ENCODE peak calls at places on chromosomes 5 and 9, in seven cellular contexts. W is heart left ventricle, H is tibial artery, I is left ventricle myocardium inferior, K is SK-N-SH, Q is fibroblast of lung, Z is thyroid gland. R is an unnamed sample.

GRCh38 chr9:110217656-110218099 is 9.7 kb upstream of the C9orf152 start:
- DNase-seq in Z (no peak), Q (peak; percentile 43), H (no peak), W (no peak), K (peak; percentile 35), I (no peak), R (peak; percentile 62)

GRCh38 chr9:98037362-98037761 is 19.2 kb upstream of the NANS start:
- DNase-seq in Q (peak; percentile 20), I (peak; percentile 41), H (no peak), W (peak; percentile 67), Z (peak; percentile 55), K (no peak), R (no peak)

GRCh38 chr5:124157320-124157719 is 589.1 kb downstream of the ZNF608 start:
- DNase-seq in H (no peak), W (no peak), I (no peak), Z (no peak), Q (no peak), K (no peak), R (no peak)

GRCh38 chr5:32390819-32391591 is 53.5 kb downstream of the ZFR start:
- DNase-seq in Z (no peak), I (no peak), Q (peak; percentile 89), K (no peak), W (no peak), H (no peak), R (peak; percentile 59)

GRCh38 chr9:99162759-99163364 is 57.9 kb downstream of the TGFBR1 start:
- DNase-seq in K (peak; percentile 45), W (no peak), Z (no peak), I (no peak), Q (peak; percentile 20), H (no peak), R (peak; percentile 52)

GRCh38 chr9:123861086-123861707 is 68.7 kb downstream of the DENND1A start:
- DNase-seq in Z (no peak), K (no peak), I (no peak), W (no peak), Q (no peak), H (no peak), R (no peak)

GRCh38 chr9:23551929-23552707 is 273.9 kb downstream of the ELAVL2 start:
- DNase-seq in H (no peak), W (no peak), K (no peak), Q (no peak), I (no peak), Z (no peak), R (no peak)

GRCh38 chr5:50352390-50352789 is 88.7 kb downstream of the EMB start:
- DNase-seq in Q (no peak), Z (no peak), K (no peak), W (no peak), H (no peak), I (no peak), R (no peak)

GRCh38 chr5:154058055-154059038 is 19.6 kb downstream of the MFAP3 start:
- DNase-seq in W (no peak), Q (peak; percentile 74), H (no peak), K (no peak), Z (no peak), I (no peak), R (no peak)

GRCh38 chr9:89969881-89970639 is 365.2 kb downstream of the GADD45G start:
- DNase-seq in Q (no peak), Z (peak; percentile 68), H (no peak), K (no peak), I (no peak), W (no peak), R (no peak)

GRCh38 chr5:176415240-176416122 is 858 bp downstream of the CLTB start:
- DNase-seq in I (no peak), K (peak; percentile 70), W (peak; percentile 48), H (no peak), Q (peak; percentile 63), Z (peak; percentile 37), R (peak; percentile 65)

GRCh38 chr9:3716415-3716814 is 190.6 kb upstream of the RFX3 start:
- DNase-seq in K (no peak), Q (no peak), H (no peak), Z (no peak), I (no peak), W (no peak), R (no peak)

GRCh38 chr9:33765411-33765810 is 29.9 kb upstream of the PRSS3 start:
- DNase-seq in Z (no peak), H (no peak), Q (peak; percentile 60), K (no peak), I (no peak), W (no peak), R (no peak)

GRCh38 chr9:14317667-14318255 is 3.8 kb upstream of the NFIB start:
- DNase-seq in H (no peak), Q (no peak), W (no peak), Z (no peak), I (no peak), K (no peak), R (no peak)

GRCh38 chr5:11809407-11809806 is 94.8 kb downstream of the CTNND2 start:
- DNase-seq in K (no peak), H (no peak), I (no peak), Q (no peak), Z (no peak), W (no peak), R (no peak)

GRCh38 chr5:110925398-110925797 is 146.1 kb upstream of the TSLP start:
- DNase-seq in Q (peak; percentile 52), H (no peak), W (no peak), K (no peak), I (no peak), Z (no peak), R (no peak)

GRCh38 chr5:15774632-15775031 is 274.7 kb downstream of the FBXL7 start:
- DNase-seq in K (no peak), Z (no peak), H (no peak), I (no peak), W (no peak), Q (no peak), R (no peak)

GRCh38 chr9:134670851-134671281 is 29.3 kb downstream of the COL5A1 start:
- DNase-seq in W (no peak), K (no peak), Z (no peak), Q (peak; percentile 51), H (no peak), I (no peak), R (no peak)

GRCh38 chr9:37302277-37302676 is 120.2 kb upstream of the GRHPR start:
- DNase-seq in Q (no peak), K (no peak), W (no peak), H (no peak), Z (no peak), I (no peak), R (no peak)

GRCh38 chr9:21688108-21689102 is 114.0 kb upstream of the MTAP start:
- DNase-seq in H (no peak), I (no peak), W (no peak), Q (peak; percentile 99), K (no peak), Z (peak; percentile 68), R (no peak)

GRCh38 chr5:37662789-37663475 is 176.9 kb downstream of the GDNF start:
- DNase-seq in I (no peak), H (no peak), K (no peak), Z (no peak), W (no peak), Q (no peak), R (no peak)

GRCh38 chr5:141513021-141513626 is 24.2 kb downstream of the PCDHGC5 start:
- DNase-seq in Q (peak; percentile 57), I (no peak), Z (peak; percentile 55), H (peak; percentile 48), W (no peak), K (peak; percentile 72), R (no peak)

GRCh38 chr9:130846487-130847305 is 11.6 kb downstream of the ABL1 start:
- DNase-seq in Z (peak; percentile 76), K (peak; percentile 60), I (peak; percentile 38), W (peak; percentile 50), H (peak; percentile 46), Q (peak; percentile 83), R (no peak)

GRCh38 chr9:70576121-70576520 is 161.7 kb upstream of the KLF9 start:
- DNase-seq in K (no peak), Z (no peak), Q (no peak), I (no peak), H (no peak), W (no peak), R (no peak)

GRCh38 chr9:70577671-70578070 is 163.2 kb upstream of the KLF9 start:
- DNase-seq in K (no peak), Z (no peak), W (no peak), I (no peak), Q (no peak), H (no peak), R (no peak)

GRCh38 chr9:70580593-70581195 is 166.2 kb upstream of the KLF9 start:
- DNase-seq in I (no peak), W (no peak), K (no peak), H (no peak), Z (no peak), Q (no peak), R (no peak)

GRCh38 chr9:70579686-70580085 is 165.2 kb upstream of the KLF9 start:
- DNase-seq in W (no peak), K (no peak), I (no peak), H (no peak), Q (no peak), Z (no peak), R (no peak)

GRCh38 chr9:70578720-70579119 is 164.3 kb upstream of the KLF9 start:
- DNase-seq in Z (no peak), H (no peak), K (no peak), Q (no peak), W (no peak), I (no peak), R (no peak)
- TF ChIP-seq CTCF in Z (no peak), H (no peak), K (no peak), Q (no peak), W (no peak), I (no peak), R (no peak)

DNA sequence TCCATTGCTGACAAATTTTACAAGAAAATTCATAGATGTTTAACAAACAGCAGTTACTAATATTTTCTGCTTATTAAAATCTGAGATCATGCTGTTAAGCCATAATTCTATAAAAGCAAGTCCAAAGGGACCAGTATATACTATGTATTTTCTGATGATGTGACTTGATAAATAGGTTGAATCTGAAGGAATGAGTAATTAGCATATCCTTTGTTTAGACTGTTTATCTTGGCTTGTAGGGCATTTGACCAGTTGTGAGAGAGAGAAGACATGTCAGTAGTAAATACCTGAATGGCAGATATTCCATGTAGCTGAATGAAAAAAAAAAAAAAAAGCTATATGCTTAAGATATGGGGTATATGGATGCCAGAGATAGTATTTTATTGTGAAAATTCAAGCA is 14.6 kb downstream of the CPEB4 start:
- DNase-seq in K (no peak), Z (no peak), H (no peak), I (no peak), W (no peak), Q (no peak), R (no peak)
- H3K4me1 ChIP-seq in K (peaks cover 2% of the 10 kb centered on the region), Z (peaks cover 30% of the 10 kb centered on the region), H (peaks cover 15% of the 10 kb centered on the region), I (peaks cover 99% of the 10 kb centered on the region), W (peaks cover 81% of the 10 kb centered on the region), Q (no peaks in the 10 kb centered on the region), R (no peaks in the 10 kb centered on the region)

GRCh38 chr9:71911061-71911907 is at the start of the genes ABHD17B and C9orf85:
- DNase-seq in K (peak; percentile 95), I (peak; percentile 99), H (peak; percentile 99), W (peak; percentile 99), Z (peak; percentile 100), Q (peak; percentile 99), R (peak; percentile 100)
- TF ChIP-seq CTCF in K (no peak), I (no peak), H (no peak), W (no peak), Z (no peak), Q (no peak), R (no peak)

DNA sequence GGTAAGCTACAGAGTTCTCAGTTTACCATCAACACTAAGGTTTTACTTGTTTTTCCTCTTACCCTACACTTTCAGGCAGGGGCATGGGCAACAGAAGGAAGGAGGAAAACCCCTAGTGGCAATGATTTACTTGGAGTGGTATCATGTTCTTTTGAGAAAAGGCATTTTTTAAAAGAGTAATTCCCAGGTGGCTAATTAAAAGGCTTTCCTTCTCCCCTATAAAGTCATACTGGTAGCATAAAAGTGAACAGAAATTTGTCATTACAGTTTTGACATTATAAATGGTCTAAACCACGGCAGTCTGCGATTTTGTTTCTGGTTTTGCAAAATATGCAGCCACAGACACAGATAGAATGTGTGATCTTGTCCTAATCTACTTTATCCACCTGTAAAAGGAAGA is 30.9 kb upstream of the OR2K2 start:
- DNase-seq in I (no peak), Z (no peak), Q (no peak), K (no peak), W (no peak), H (no peak), R (no peak)
- H3K4me1 ChIP-seq in I (peaks cover 7% of the 10 kb centered on the region), Z (no peaks in the 10 kb centered on the region), Q (peaks cover 2% of the 10 kb centered on the region), K (peaks cover 7% of the 10 kb centered on the region), W (no peaks in the 10 kb centered on the region), H (peaks cover 5% of the 10 kb centered on the region), R (no peaks in the 10 kb centered on the region)

R was measured in hepatocyte.